ENCODE peak calls at places on chromosomes 2 and 18, in four cellular contexts. U, P, N and C are unnamed samples.

GRCh38 chr2:8452979-8453903 is 228.6 kb upstream of the ID2 start:
- DNase-seq in P (no peak), U (no peak), N (peak; percentile 50), C (no peak)

GRCh38 chr2:111663471-111663951 is 220.5 kb downstream of the ANAPC1 start:
- DNase-seq in P (no peak), N (peak; percentile 28), U (peak; percentile 28), C (no peak)

GRCh38 chr2:144449028-144449406 is 70.9 kb downstream of the ZEB2 start:
- DNase-seq in N (peak; percentile 43), P (no peak), U (no peak), C (peak; percentile 64)

GRCh38 chr2:50879457-50879856 is 152.5 kb downstream of the NRXN1 start:
- DNase-seq in P (no peak), U (no peak), N (no peak), C (no peak)

GRCh38 chr2:196233808-196234501 is 62.6 kb upstream of the STK17B start:
- DNase-seq in P (no peak), N (no peak), U (no peak), C (no peak)

GRCh38 chr18:58754544-58755068 is 83.3 kb downstream of the MALT1 start:
- DNase-seq in N (no peak), P (no peak), U (no peak), C (peak; percentile 73)

GRCh38 chr2:109335586-109336266 is 206.7 kb downstream of the SH3RF3 start:
- DNase-seq in N (peak; percentile 77), U (peak; percentile 16), P (no peak), C (no peak)

GRCh38 chr2:60094450-60094929 is 459.0 kb downstream of the BCL11A start:
- DNase-seq in U (no peak), N (no peak), P (no peak), C (no peak)

GRCh38 chr2:66601624-66602023 is 166.7 kb downstream of the MEIS1 start:
- DNase-seq in P (no peak), U (no peak), N (no peak), C (no peak)

GRCh38 chr2:23563673-23564617 is 179.0 kb downstream of the KLHL29 start:
- DNase-seq in N (peak; percentile 87), U (peak; percentile 8), P (no peak), C (peak; percentile 66)

GRCh38 chr2:234724850-234725249 is 227.0 kb upstream of the SH3BP4 start:
- DNase-seq in N (no peak), U (no peak), P (no peak), C (no peak)

GRCh38 chr2:224163573-224164307 is 124.7 kb upstream of the SERPINE2 start:
- DNase-seq in U (peak; percentile 54), N (no peak), P (no peak), C (no peak)

GRCh38 chr2:113225505-113226259 is 51.9 kb downstream of the PSD4 start:
- DNase-seq in U (peak; percentile 44), N (no peak), P (no peak), C (peak; percentile 80)

GRCh38 chr2:55862673-55863390 is 60.8 kb downstream of the EFEMP1 start:
- DNase-seq in U (peak; percentile 98), N (peak; percentile 88), P (peak; percentile 80), C (no peak)

GRCh38 chr2:120653026-120653425 is 82.6 kb upstream of the GLI2 start:
- DNase-seq in U (no peak), P (no peak), N (peak; percentile 45), C (no peak)

GRCh38 chr2:134628453-134628852 is 90.3 kb downstream of the TMEM163 start:
- DNase-seq in P (no peak), N (no peak), U (no peak), C (no peak)

GRCh38 chr2:233813236-233814062 is 35.3 kb downstream of the MROH2A start:
- DNase-seq in N (no peak), P (no peak), U (no peak), C (no peak)

GRCh38 chr2:26469092-26469710 is 8.7 kb downstream of the OTOF start:
- DNase-seq in P (peak; percentile 58), U (peak; percentile 73), N (peak; percentile 50), C (no peak)

GRCh38 chr2:237743561-237744269 is 54.9 kb upstream of the RBM44 start:
- DNase-seq in U (peak; percentile 23), N (peak; percentile 49), P (no peak), C (no peak)

GRCh38 chr2:220078439-220078838 is 451.0 kb downstream of the SLC4A3 start:
- DNase-seq in U (no peak), P (no peak), N (peak; percentile 46), C (no peak)